ENCODE peak calls at places on chromosomes 13 and 19, in four cellular contexts. Q is K562, O is heart right ventricle, K is IMR-90. S is an unnamed sample. For H3K4me1, the result is how much of the 10 kb centered on the place peaks cover.

GRCh38 chr19:32322541-32322940 is 22.9 kb upstream of the ZNF507 start:
- DNase-seq in K (no peak), O (no peak), Q (no peak), S (peak)

GRCh38 chr19:37932985-37933953 is 26.3 kb downstream of the SIPA1L3 start:
- DNase-seq in O (no peak), Q (no peak), K (peak), S (peak)

GRCh38 chr19:6373813-6374108 is 1.2 kb downstream of the ALKBH7 start:
- DNase-seq in K (no peak), O (no peak), Q (peak), S (no peak)

GRCh38 chr19:41442473-41443360 is at the start of gene ERICH4:
- DNase-seq in Q (no peak), O (no peak), K (no peak), S (no peak)

GRCh38 chr19:12695090-12695489 is 1.3 kb downstream of the FBXW9 start:
- DNase-seq in Q (no peak), K (no peak), O (no peak), S (no peak)

GRCh38 chr13:24386816-24387708 is 77.7 kb downstream of the C1QTNF9 start:
- DNase-seq in O (no peak), Q (no peak), K (no peak), S (no peak)

GRCh38 chr13:21453352-21454089 is 5.6 kb downstream of the ZDHHC20 start:
- DNase-seq in Q (no peak), K (no peak), O (no peak), S (no peak)

GRCh38 chr19:43229315-43229714 is 23.9 kb upstream of the PSG4 start:
- DNase-seq in K (peak), O (no peak), Q (peak), S (peak)

GRCh38 chr19:6424190-6424938 is at the start of gene KHSRP:
- DNase-seq in K (no peak), Q (peak), O (no peak), S (no peak)

GRCh38 chr19:55036058-55036457 is 2.0 kb downstream of the GP6 start:
- DNase-seq in Q (no peak), K (no peak), O (no peak), S (no peak)

GRCh38 chr13:80497439-80497838 is 156.5 kb upstream of the SPRY2 start:
- DNase-seq in O (no peak), K (no peak), Q (no peak), S (no peak)

GRCh38 chr13:19940106-19940505 is 18.4 kb upstream of the ZMYM2 start:
- DNase-seq in K (no peak), Q (no peak), O (no peak), S (no peak)
- H3K4me1 ChIP-seq in K (under half), Q (under half), O (under half), S (under half)

GRCh38 chr13:40492511-40492910 is 173.9 kb downstream of the FOXO1 start:
- DNase-seq in K (no peak), O (peak), Q (no peak), S (no peak)

GRCh38 chr13:40495620-40496001 is 170.8 kb downstream of the FOXO1 start:
- DNase-seq in K (no peak), Q (no peak), O (no peak), S (peak)

GRCh38 chr13:40494513-40494912 is 171.9 kb downstream of the FOXO1 start:
- DNase-seq in K (no peak), Q (no peak), O (no peak), S (no peak)

GRCh38 chr13:40496035-40496810 is 170.2 kb downstream of the FOXO1 start:
- DNase-seq in Q (no peak), K (no peak), O (no peak), S (no peak)

DNA sequence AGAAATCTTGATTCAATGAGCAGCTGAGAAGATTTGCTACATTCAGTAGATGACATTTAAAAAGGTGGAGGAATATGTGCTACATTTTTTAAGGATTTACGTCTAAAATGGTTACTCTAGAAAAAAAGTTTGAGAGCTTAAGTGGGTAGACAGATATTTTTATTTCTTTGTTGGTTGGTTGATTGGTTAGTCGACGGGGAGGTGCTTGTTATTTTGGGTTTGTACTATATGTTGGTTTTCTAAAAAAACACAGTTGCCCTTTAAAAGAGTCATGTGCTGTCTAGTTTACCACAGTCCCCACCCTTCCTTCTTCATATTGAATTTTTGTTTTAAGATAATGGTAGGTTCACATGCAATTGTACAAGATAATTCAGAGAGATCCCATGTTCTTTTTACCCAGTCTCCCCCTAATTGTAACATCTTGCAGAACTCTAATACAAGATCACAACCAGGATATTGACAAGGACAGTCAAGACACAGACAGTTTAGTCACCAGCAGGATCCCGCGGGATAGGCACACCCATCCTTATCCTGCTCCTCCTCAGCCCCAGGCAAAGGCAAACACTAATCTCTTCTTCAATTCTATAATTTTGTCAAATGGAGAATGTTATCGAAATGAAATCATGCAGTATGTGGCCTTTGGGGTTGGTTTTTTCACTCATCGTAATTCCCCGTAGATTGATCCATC is 171.4 kb downstream of the FOXO1 start:
- DNase-seq in K (no peak), O (no peak), Q (no peak), S (peak)
- H3K4me1 ChIP-seq in K (under half), O (under half), Q (under half), S (under half)

GRCh38 chr19:19750131-19750841 is 17.4 kb upstream of the ZNF14 start:
- DNase-seq in O (no peak), Q (no peak), K (no peak), S (no peak)
- H3K4me1 ChIP-seq in O (under half), Q (under half), K (under half), S (under half)

GRCh38 chr13:20353973-20354372 is 121.9 kb upstream of the GJB6 start:
- DNase-seq in O (no peak), K (peak), Q (no peak), S (peak)
- H3K4me1 ChIP-seq in O (under half), K (under half), Q (under half), S (under half)

GRCh38 chr13:106072014-106072413 is 463.4 kb downstream of the EFNB2 start:
- DNase-seq in Q (no peak), K (no peak), O (no peak), S (no peak)

GRCh38 chr13:106078191-106078590 is 457.3 kb downstream of the EFNB2 start:
- DNase-seq in Q (no peak), O (no peak), K (peak), S (no peak)

DNA sequence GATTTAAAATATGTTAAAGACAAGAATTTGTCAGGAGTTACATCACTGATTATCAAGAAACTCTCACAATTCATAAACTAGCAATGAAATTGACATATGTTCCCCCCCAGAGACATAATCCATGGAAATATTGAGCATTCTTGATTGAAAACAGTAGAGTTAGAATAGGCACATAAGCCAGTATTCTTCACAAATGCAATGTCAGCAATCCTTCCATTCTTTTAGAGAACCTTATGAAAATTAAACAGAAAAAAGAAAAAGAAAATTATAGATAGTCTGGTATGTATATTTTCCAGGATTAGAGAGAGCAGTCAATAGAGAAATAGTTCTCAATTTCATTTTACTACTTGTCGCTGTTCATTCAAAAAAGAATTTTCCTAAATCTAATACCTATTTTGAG is 458.4 kb downstream of the EFNB2 start:
- DNase-seq in K (no peak), O (no peak), Q (no peak), S (no peak)
- H3K4me1 ChIP-seq in K (under half), O (under half), Q (under half), S (under half)

GRCh38 chr19:17749912-17750317 is 1.4 kb upstream of the FCHO1 start:
- DNase-seq in K (no peak), Q (peak), O (no peak), S (no peak)
- H3K4me1 ChIP-seq in K (under half), Q (under half), O (under half), S (under half)